ENCODE peak calls at places on chromosome X, in four cellular contexts. Y is K562, I is HepG2, U is GM12878. M is an unnamed sample.

GRCh38 chrX:25640276-25640675 is 497.9 kb upstream of the MAGEB18 start:
- DNase-seq in I (no peak), Y (no peak), U (no peak), M (no peak)

GRCh38 chrX:97397371-97397770 is 513.7 kb downstream of the RPA4 start:
- DNase-seq in I (no peak), Y (no peak), U (no peak), M (no peak)

GRCh38 chrX:96833333-96833732 is 50.4 kb upstream of the RPA4 start:
- DNase-seq in I (no peak), Y (no peak), U (no peak), M (no peak)

GRCh38 chrX:112814496-112814895 is 26.1 kb downstream of the AMOT start:
- DNase-seq in Y (no peak), I (no peak), U (no peak), M (no peak)

GRCh38 chrX:153514259-153514658 is 3.2 kb upstream of the ATP2B3 start:
- DNase-seq in U (no peak), Y (no peak), I (no peak), M (no peak)

GRCh38 chrX:19870206-19870605 is 17.2 kb downstream of the SH3KBP1 start:
- DNase-seq in U (no peak), I (no peak), Y (no peak), M (no peak)

GRCh38 chrX:115988825-115989224 is 181.7 kb upstream of the AGTR2 start:
- DNase-seq in Y (no peak), I (no peak), U (no peak), M (no peak)

GRCh38 chrX:135951291-135951690 is 22.5 kb downstream of the MMGT1 start:
- DNase-seq in I (no peak), Y (no peak), U (no peak), M (no peak)

GRCh38 chrX:18938710-18939109 is 45.2 kb downstream of the PHKA2 start:
- DNase-seq in U (no peak), Y (no peak), I (no peak), M (no peak)

GRCh38 chrX:153875391-153876111 is 10.4 kb downstream of the L1CAM start:
- DNase-seq in I (no peak), U (no peak), Y (peak; percentile 88), M (peak; percentile 43)

GRCh38 chrX:151970661-151971060 is 3.8 kb downstream of the GABRE start:
- DNase-seq in I (peak; percentile 90), U (no peak), Y (no peak), M (peak; percentile 80)

GRCh38 chrX:28498658-28499057 is 88.6 kb upstream of the IL1RAPL1 start:
- DNase-seq in U (no peak), Y (no peak), I (no peak), M (no peak)
- TF ChIP-seq ESRRA in U (no peak), Y (no peak), I (no peak), M (no peak)

DNA sequence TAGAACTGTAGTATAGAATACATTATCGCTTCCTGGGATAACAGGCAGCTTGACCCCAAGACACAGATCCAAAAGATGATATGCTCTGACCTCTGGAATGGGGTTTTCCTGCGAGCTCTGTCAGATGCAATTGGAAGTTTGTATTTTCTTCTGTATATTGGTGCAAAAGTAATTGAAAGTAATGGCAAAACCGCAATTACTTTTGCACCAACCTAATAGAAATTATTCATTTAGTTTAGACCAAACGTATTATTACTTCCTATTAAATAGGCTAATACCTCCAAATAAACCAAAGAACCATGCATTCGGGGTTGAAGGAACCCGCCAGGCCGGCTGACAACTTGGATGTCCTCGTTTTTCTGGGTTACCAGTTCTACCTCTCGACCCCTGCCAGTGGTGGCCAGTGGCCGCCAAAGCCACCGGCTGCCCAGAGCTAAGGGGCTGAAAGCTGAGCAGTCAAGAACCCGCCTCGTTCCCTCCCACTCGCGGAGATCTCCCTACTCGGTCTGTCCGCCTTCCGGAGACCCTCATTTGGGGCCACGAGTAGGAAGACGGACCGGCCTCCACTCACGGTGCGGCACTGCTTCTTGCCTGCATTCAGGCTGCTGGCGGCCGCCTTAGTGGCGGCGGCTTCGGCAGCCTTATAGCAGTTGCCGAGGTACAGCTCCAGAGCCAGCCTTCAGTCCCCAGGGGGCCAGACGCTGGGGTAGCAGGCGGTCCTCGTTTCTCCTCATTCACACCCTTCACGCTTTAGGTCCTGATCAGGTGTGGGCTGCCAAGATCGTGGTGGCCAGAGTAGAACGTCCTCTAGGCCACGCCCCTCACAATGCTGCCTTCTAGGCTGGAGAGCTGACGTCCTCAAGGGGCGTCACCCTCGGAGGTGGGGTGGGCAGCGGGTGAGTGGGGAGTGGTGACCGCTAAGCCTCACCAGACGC is 121.9 kb downstream of the RBMX2 start:
- DNase-seq in I (no peak), Y (peak; percentile 78), U (no peak), M (no peak)
- TF ChIP-seq MYC in I (no peak), Y (no peak), U (no peak), M (no peak)

GRCh38 chrX:66676413-66676812 is 37.5 kb upstream of the EDA2R start:
- DNase-seq in Y (no peak), I (no peak), U (no peak), M (no peak)

GRCh38 chrX:66684196-66684595 is 45.3 kb upstream of the EDA2R start:
- DNase-seq in Y (no peak), I (no peak), U (no peak), M (no peak)

GRCh38 chrX:66676990-66677389 is 38.1 kb upstream of the EDA2R start:
- DNase-seq in U (no peak), Y (no peak), I (no peak), M (no peak)

GRCh38 chrX:66677430-66677829 is 38.6 kb upstream of the EDA2R start:
- DNase-seq in Y (no peak), U (no peak), I (no peak), M (no peak)

DNA sequence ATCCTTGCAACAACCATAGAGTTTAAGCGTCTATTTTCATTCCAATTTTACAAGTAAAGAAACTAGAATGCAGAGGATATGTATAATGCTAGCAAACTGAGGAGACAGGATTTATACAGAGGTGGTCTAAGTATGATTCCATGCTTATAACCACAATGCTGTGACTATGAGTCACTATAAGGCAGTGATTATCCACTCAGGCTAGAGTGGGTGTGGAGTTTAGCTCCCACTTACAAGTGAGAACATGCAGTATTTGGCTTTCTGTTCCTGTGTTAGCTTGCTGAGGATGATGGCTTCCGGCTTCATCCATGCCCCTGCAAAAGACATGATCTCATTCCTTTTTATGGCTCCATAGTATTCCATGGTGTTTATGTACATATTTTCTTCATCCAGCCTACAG is 41.6 kb upstream of the EDA2R start:
- DNase-seq in Y (no peak), I (no peak), U (no peak), M (no peak)
- TF ChIP-seq ESRRA in Y (no peak), I (no peak), U (no peak), M (no peak)

GRCh38 chrX:134542485-134542884 is 82.5 kb downstream of the HPRT1 start:
- DNase-seq in U (no peak), Y (no peak), I (no peak), M (peak; percentile 53)
- TF ChIP-seq MYC in U (no peak), Y (no peak), I (no peak), M (no peak)

GRCh38 chrX:16807976-16808542 is 21.8 kb downstream of the TXLNG start:
- DNase-seq in U (no peak), Y (peak; percentile 25), I (peak; percentile 64), M (peak; percentile 56)
- TF ChIP-seq ESRRA in U (no peak), Y (no peak), I (no peak), M (no peak)

GRCh38 chrX:47112316-47112954 is 32.1 kb downstream of the NDUFB11 start:
- DNase-seq in I (peak; percentile 22), Y (no peak), U (no peak), M (no peak)
- TF ChIP-seq MYC in I (no peak), Y (no peak), U (no peak), M (no peak)